ENCODE peak calls at places on chromosomes 7 and 10, in seven cellular contexts. G, D, K, E, S, O and H are unnamed samples.

GRCh38 chr10:69102429-69102828 is 14.5 kb downstream of the SRGN start:
- DNase-seq in S (no peak), K (no peak), D (no peak), G (no peak), O (no peak), E (no peak), H (no peak)

GRCh38 chr10:101216207-101216607 is 13.1 kb downstream of the LBX1 start:
- DNase-seq in D (no peak), O (no peak), K (no peak), S (peak; percentile 67), G (no peak), E (no peak), H (no peak)

GRCh38 chr7:48875300-48875916 is 48.9 kb upstream of the CDC14C start:
- DNase-seq in D (peak; percentile 80), S (peak; percentile 56), K (no peak), O (peak; percentile 50), E (peak; percentile 39), G (peak; percentile 73), H (no peak)

GRCh38 chr7:22809902-22810642 is 12.6 kb downstream of the TOMM7 start:
- DNase-seq in K (no peak), O (no peak), D (peak; percentile 75), S (no peak), E (no peak), G (no peak), H (peak; percentile 14)

GRCh38 chr7:7977774-7978173 is 9.2 kb downstream of the GLCCI1 start:
- DNase-seq in S (no peak), E (no peak), O (no peak), K (peak; percentile 55), G (no peak), D (no peak), H (peak; percentile 82)

GRCh38 chr7:114173170-114173569 is 241.4 kb upstream of the FOXP2 start:
- DNase-seq in O (no peak), D (no peak), S (no peak), E (no peak), K (no peak), G (no peak), H (no peak)

GRCh38 chr7:99624487-99624886 is 7.7 kb downstream of the ZSCAN25 start:
- DNase-seq in K (no peak), D (no peak), G (no peak), E (no peak), S (no peak), O (no peak), H (no peak)

GRCh38 chr10:75111906-75112703 is 649 bp downstream of the SAMD8 start:
- DNase-seq in D (peak; percentile 84), O (peak; percentile 66), S (peak; percentile 74), G (peak; percentile 61), K (peak; percentile 50), E (peak; percentile 69), H (peak; percentile 77)

GRCh38 chr7:76069238-76069638 is 21.3 kb downstream of the MDH2 start:
- DNase-seq in D (peak; percentile 93), E (no peak), K (peak; percentile 97), S (no peak), O (peak; percentile 78), G (peak; percentile 79), H (peak; percentile 89)

GRCh38 chr10:78203915-78204818 is 170.5 kb downstream of the RPS24 start:
- DNase-seq in G (no peak), S (no peak), E (no peak), K (no peak), O (no peak), D (peak; percentile 22), H (peak; percentile 28)

GRCh38 chr7:100600222-100601038 is 1.7 kb upstream of the PCOLCE start:
- DNase-seq in D (no peak), S (peak; percentile 63), O (no peak), E (no peak), G (no peak), K (no peak), H (no peak)

GRCh38 chr7:44959433-44959951 is 19.3 kb downstream of the MYO1G start:
- DNase-seq in E (no peak), G (no peak), O (peak; percentile 84), S (no peak), K (peak; percentile 40), D (no peak), H (peak; percentile 22)

GRCh38 chr7:79968249-79968648 is 166.4 kb upstream of the GNAI1 start:
- DNase-seq in S (no peak), K (no peak), O (no peak), G (no peak), D (peak; percentile 2), E (no peak), H (no peak)

GRCh38 chr10:121077331-121077730 is 226.2 kb downstream of the WDR11 start:
- DNase-seq in G (no peak), S (no peak), K (no peak), E (no peak), O (peak; percentile 96), D (peak; percentile 76), H (peak; percentile 88)

GRCh38 chr10:74541375-74541774 is 285.0 kb upstream of the KAT6B start:
- DNase-seq in O (peak; percentile 85), G (no peak), K (no peak), S (no peak), E (no peak), D (no peak), H (no peak)

GRCh38 chr7:4134204-4134603 is 547.9 kb upstream of the FOXK1 start:
- DNase-seq in K (no peak), D (no peak), E (no peak), O (no peak), S (no peak), G (no peak), H (no peak)

GRCh38 chr10:69895759-69896158 is 94.1 kb downstream of the COL13A1 start:
- DNase-seq in K (peak; percentile 78), S (no peak), G (no peak), E (no peak), O (no peak), D (no peak), H (peak; percentile 35)

GRCh38 chr7:36951257-36951697 is 227.0 kb upstream of the AOAH start:
- DNase-seq in G (no peak), E (no peak), D (no peak), O (no peak), S (no peak), K (no peak), H (no peak)

GRCh38 chr10:27500886-27501285 is 3.2 kb upstream of the RAB18 start:
- DNase-seq in K (no peak), S (no peak), O (no peak), D (peak; percentile 13), E (no peak), G (no peak), H (no peak)

GRCh38 chr7:34928052-34928451 is 109.2 kb downstream of the DPY19L1 start:
- DNase-seq in O (peak; percentile 82), D (peak; percentile 81), S (peak; percentile 93), K (no peak), E (peak; percentile 51), G (peak; percentile 83), H (no peak)

GRCh38 chr10:43844236-43844635 is 195.6 kb upstream of the ZNF32 start:
- DNase-seq in K (no peak), E (no peak), D (no peak), S (no peak), O (no peak), G (no peak), H (no peak)

DNA sequence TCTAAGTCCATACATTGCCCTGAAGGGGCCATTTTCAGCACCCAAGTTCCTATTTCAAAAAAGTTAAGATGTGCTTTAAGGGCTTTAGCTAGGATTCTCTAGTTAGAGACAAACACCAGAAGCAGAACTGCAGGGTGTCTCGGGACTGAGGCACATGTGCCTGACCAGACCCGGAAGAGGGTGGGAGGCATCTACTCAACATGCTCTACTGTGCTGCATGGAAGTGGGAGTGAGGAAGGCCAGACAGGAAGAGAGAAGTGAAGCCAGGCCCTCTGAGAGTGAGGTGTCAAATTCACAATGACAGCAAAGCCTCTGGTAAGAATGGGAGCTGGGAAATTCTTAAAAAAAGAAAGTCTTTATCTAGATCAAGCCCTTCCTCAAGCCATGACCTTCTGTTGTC is 38.8 kb downstream of the PLXNA4 start:
- DNase-seq in G (no peak), S (no peak), K (no peak), O (no peak), D (peak; percentile 75), E (no peak), H (no peak)
- H3K18ac ChIP-seq in G (no peak overlapping the region), S (no peak overlapping the region), K (no peak overlapping the region), O (no peak overlapping the region), D (no peak overlapping the region), E (no peak overlapping the region), H (no peak overlapping the region)

GRCh38 chr10:37854606-37855005 is 2.8 kb downstream of the ZNF248 start:
- DNase-seq in D (no peak), O (no peak), S (no peak), G (no peak), E (no peak), K (no peak), H (no peak)
- H3K18ac ChIP-seq in D (no peak overlapping the region), O (no peak overlapping the region), S (no peak overlapping the region), G (no peak overlapping the region), E (no peak overlapping the region), K (no peak overlapping the region), H (no peak overlapping the region)

GRCh38 chr7:74028321-74028812 is 394 bp downstream of the ELN start:
- DNase-seq in K (no peak), O (no peak), G (no peak), S (no peak), D (no peak), E (no peak), H (no peak)

GRCh38 chr7:74026406-74027123 is 1.4 kb upstream of the ELN start:
- DNase-seq in G (peak; percentile 88), K (peak; percentile 46), D (peak; percentile 76), E (peak; percentile 62), S (peak; percentile 97), O (peak; percentile 73), H (peak; percentile 60)

GRCh38 chr7:74027683-74028320 is at the start of gene ELN:
- DNase-seq in S (no peak), D (peak; percentile 30), G (no peak), O (no peak), K (peak; percentile 43), E (no peak), H (peak; percentile 35)

GRCh38 chr7:74025745-74026144 is 2.2 kb upstream of the ELN start:
- DNase-seq in O (no peak), E (no peak), S (no peak), G (no peak), D (no peak), K (no peak), H (no peak)

GRCh38 chr7:74027124-74027682 is 770 bp upstream of the ELN start:
- DNase-seq in D (no peak), G (no peak), S (no peak), O (no peak), K (no peak), E (no peak), H (no peak)
- H3K18ac ChIP-seq in D (peak overlapping the region; percentile 2), G (no peak overlapping the region), S (no peak overlapping the region), O (no peak overlapping the region), K (no peak overlapping the region), E (peak overlapping the region; percentile 93), H (no peak overlapping the region)

GRCh38 chr10:51955696-51956095 is 256.3 kb upstream of the CSTF2T start:
- DNase-seq in S (no peak), E (peak; percentile 32), D (no peak), O (no peak), K (no peak), G (no peak), H (no peak)

GRCh38 chr10:51951601-51952000 is 252.2 kb upstream of the CSTF2T start:
- DNase-seq in D (no peak), O (no peak), E (no peak), K (no peak), G (no peak), S (no peak), H (no peak)

GRCh38 chr10:51956822-51957221 is 257.4 kb upstream of the CSTF2T start:
- DNase-seq in G (no peak), D (no peak), E (no peak), O (no peak), K (no peak), S (no peak), H (no peak)

GRCh38 chr10:51950371-51950995 is 251.1 kb upstream of the CSTF2T start:
- DNase-seq in K (no peak), D (no peak), E (no peak), O (no peak), G (no peak), S (no peak), H (no peak)

GRCh38 chr10:51950996-51951392 is 251.6 kb upstream of the CSTF2T start:
- DNase-seq in O (no peak), K (no peak), S (no peak), G (no peak), D (no peak), E (no peak), H (no peak)
- H3K18ac ChIP-seq in O (no peak overlapping the region), K (no peak overlapping the region), S (no peak overlapping the region), G (no peak overlapping the region), D (no peak overlapping the region), E (no peak overlapping the region), H (no peak overlapping the region)